ENCODE peak calls at places on chromosomes 11 and 22, in seven cellular contexts. U is Calu3; Q is caudate nucleus; X is stimulated activated CD4-positive, alpha-beta T cell treated with anti-CD3 and anti-CD28 coated beads, Interleukin-1b, Interleukin-23, amount 100 ng/mL, for 1 hour; Z is choroid plexus epithelial cell; F is tibial artery; Y is activated CD4-positive, CD25-positive, alpha-beta regulatory T cell. E is an unnamed sample.

GRCh38 chr11:77083553-77084245 is 16.9 kb downstream of the CAPN5 start:
- DNase-seq in F (peak), X (no peak), U (no peak), Z (no peak), Y (no peak), Q (no peak), E (no peak)

GRCh38 chr11:126393143-126393542 is 37.7 kb downstream of the ST3GAL4 start:
- DNase-seq in Z (no peak), X (no peak), F (no peak), Y (no peak), Q (no peak), U (no peak), E (no peak)

GRCh38 chr22:24954856-24955255 is 2.3 kb downstream of the KIAA1671 start:
- DNase-seq in Z (no peak), F (no peak), Y (no peak), X (no peak), Q (no peak), U (no peak), E (no peak)

GRCh38 chr11:128421577-128421976 is 165.8 kb downstream of the ETS1 start:
- DNase-seq in Z (peak), X (no peak), Y (no peak), F (no peak), Q (no peak), U (no peak), E (no peak)

GRCh38 chr22:35739642-35740041 is 22.0 kb downstream of the APOL5 start:
- DNase-seq in Q (no peak), Y (no peak), Z (no peak), X (no peak), F (peak), U (peak), E (no peak)

GRCh38 chr22:46580940-46581579 is 39.1 kb upstream of the GRAMD4 start:
- DNase-seq in X (no peak), Z (no peak), U (no peak), F (no peak), Q (no peak), Y (no peak), E (no peak)

GRCh38 chr11:95795627-95796308 is 5.5 kb downstream of the CEP57 start:
- DNase-seq in X (no peak), Y (no peak), F (no peak), U (no peak), Q (no peak), Z (no peak), E (no peak)

GRCh38 chr22:30481711-30482110 is 9.9 kb upstream of the SEC14L3 start:
- DNase-seq in Q (peak), F (no peak), U (no peak), Z (peak), Y (no peak), X (no peak), E (no peak)

GRCh38 chr11:8839957-8840945 is 70.7 kb upstream of the AKIP1 start:
- DNase-seq in F (no peak), Y (no peak), Q (peak), U (peak), Z (peak), X (no peak), E (peak)

GRCh38 chr11:100855466-100856067 is 168.5 kb downstream of the ARHGAP42 start:
- DNase-seq in Z (peak), F (no peak), U (no peak), Y (no peak), Q (no peak), X (no peak), E (no peak)

GRCh38 chr11:57434640-57435546 is 8.0 kb upstream of the SLC43A3 start:
- DNase-seq in U (no peak), Q (no peak), Y (no peak), X (no peak), Z (peak), F (no peak), E (no peak)

GRCh38 chr22:27485842-27486241 is 315.7 kb downstream of the MN1 start:
- DNase-seq in F (no peak), U (no peak), Z (no peak), Y (no peak), Q (no peak), X (no peak), E (no peak)

GRCh38 chr11:127925430-127925829 is 661.9 kb downstream of the ETS1 start:
- DNase-seq in X (no peak), F (no peak), U (no peak), Q (no peak), Z (peak), Y (no peak), E (no peak)

E was measured in substantia nigra.